ENCODE peak calls at places on chromosomes 6 and 20, in four cellular contexts. One of them, this sample, is unnamed.

GRCh38 chr20:51542033-51542893 is at the start of gene NFATC2:
- DNase-seq in K562: peak; percentile 96
- DNase-seq in H1: peak; percentile 23
- DNase-seq in GM12878: no peak
- DNase-seq in this sample: peak; percentile 65

GRCh38 chr20:9235518-9235917 is 166.6 kb downstream of the PLCB4 start:
- DNase-seq in K562: no peak
- DNase-seq in H1: no peak
- DNase-seq in GM12878: no peak
- DNase-seq in this sample: no peak

GRCh38 chr6:94683409-94683808 is 893.9 kb upstream of the MANEA start:
- DNase-seq in K562: no peak
- DNase-seq in H1: no peak
- DNase-seq in GM12878: no peak
- DNase-seq in this sample: no peak

GRCh38 chr6:72250664-72251063 is 364.3 kb downstream of the RIMS1 start:
- DNase-seq in K562: no peak
- DNase-seq in H1: no peak
- DNase-seq in GM12878: no peak
- DNase-seq in this sample: no peak

GRCh38 chr6:5036309-5036708 is 32.5 kb upstream of the RPP40 start:
- DNase-seq in K562: peak; percentile 42
- DNase-seq in H1: no peak
- DNase-seq in GM12878: no peak
- DNase-seq in this sample: peak; percentile 64

GRCh38 chr6:34491091-34491430 is 25.2 kb downstream of the PACSIN1 start:
- DNase-seq in K562: peak; percentile 68
- DNase-seq in H1: no peak
- DNase-seq in GM12878: no peak
- DNase-seq in this sample: no peak

GRCh38 chr6:88442731-88443130 is 276.6 kb upstream of the CNR1 start:
- DNase-seq in K562: no peak
- DNase-seq in H1: no peak
- DNase-seq in GM12878: no peak
- DNase-seq in this sample: no peak

GRCh38 chr20:54680872-54681297 is 205.5 kb downstream of the DOK5 start:
- DNase-seq in K562: peak; percentile 12
- DNase-seq in H1: no peak
- DNase-seq in GM12878: no peak
- DNase-seq in this sample: peak; percentile 65

GRCh38 chr6:93787841-93788240 is 368.5 kb upstream of the EPHA7 start:
- DNase-seq in K562: no peak
- DNase-seq in H1: no peak
- DNase-seq in GM12878: no peak
- DNase-seq in this sample: no peak

GRCh38 chr20:25539742-25540201 is 45.6 kb downstream of the NINL start:
- DNase-seq in K562: no peak
- DNase-seq in H1: no peak
- DNase-seq in GM12878: no peak
- DNase-seq in this sample: no peak

GRCh38 chr6:27178001-27178730 is 69.3 kb upstream of the PRSS16 start:
- DNase-seq in K562: no peak
- DNase-seq in H1: no peak
- DNase-seq in GM12878: peak; percentile 61
- DNase-seq in this sample: peak; percentile 51

GRCh38 chr6:129653229-129653628 is 56.7 kb downstream of the ARHGAP18 start:
- DNase-seq in K562: no peak
- DNase-seq in H1: no peak
- DNase-seq in GM12878: no peak
- DNase-seq in this sample: no peak

GRCh38 chr6:144185133-144185836 is 35.0 kb downstream of the STX11 start:
- DNase-seq in K562: no peak
- DNase-seq in H1: no peak
- DNase-seq in GM12878: no peak
- DNase-seq in this sample: no peak

GRCh38 chr6:72216222-72217106 is 330.1 kb downstream of the RIMS1 start:
- DNase-seq in K562: no peak
- DNase-seq in H1: no peak
- DNase-seq in GM12878: no peak
- DNase-seq in this sample: no peak

GRCh38 chr6:162046324-162046723 is 681.2 kb downstream of the PRKN start:
- DNase-seq in K562: no peak
- DNase-seq in H1: no peak
- DNase-seq in GM12878: no peak
- DNase-seq in this sample: no peak

GRCh38 chr6:139839506-139840156 is 465.2 kb upstream of the CITED2 start:
- DNase-seq in K562: peak; percentile 20
- DNase-seq in H1: no peak
- DNase-seq in GM12878: no peak
- DNase-seq in this sample: no peak

GRCh38 chr6:148999501-148999900 is 252.7 kb downstream of the UST start:
- DNase-seq in K562: no peak
- DNase-seq in H1: no peak
- DNase-seq in GM12878: no peak
- DNase-seq in this sample: no peak

GRCh38 chr6:26088344-26088743 is 1.1 kb downstream of the HFE start:
- DNase-seq in K562: no peak
- DNase-seq in H1: no peak
- DNase-seq in GM12878: no peak
- DNase-seq in this sample: no peak

GRCh38 chr6:145898376-145898775 is 65.8 kb downstream of the SHPRH start:
- DNase-seq in K562: no peak
- DNase-seq in H1: no peak
- DNase-seq in GM12878: no peak
- DNase-seq in this sample: no peak

GRCh38 chr6:82951389-82951788 is 114.3 kb downstream of the UBE3D start:
- DNase-seq in K562: no peak
- DNase-seq in H1: no peak
- DNase-seq in GM12878: no peak
- DNase-seq in this sample: no peak

GRCh38 chr20:23147964-23148720 is 62.0 kb upstream of the CD93 start:
- DNase-seq in K562: peak; percentile 77
- DNase-seq in H1: no peak
- DNase-seq in GM12878: peak; percentile 74
- DNase-seq in this sample: peak; percentile 90

GRCh38 chr6:37068523-37069270 is 63.2 kb downstream of the FGD2 start:
- DNase-seq in K562: no peak
- DNase-seq in H1: no peak
- DNase-seq in GM12878: no peak
- DNase-seq in this sample: no peak

GRCh38 chr6:52642381-52642780 is 28.5 kb upstream of the TMEM14A start:
- DNase-seq in K562: no peak
- DNase-seq in H1: no peak
- DNase-seq in GM12878: no peak
- DNase-seq in this sample: no peak

GRCh38 chr6:129510930-129511329 is 199.0 kb downstream of the ARHGAP18 start:
- DNase-seq in K562: no peak
- DNase-seq in H1: no peak
- DNase-seq in GM12878: no peak
- DNase-seq in this sample: no peak

GRCh38 chr6:112640895-112641294 is 293.8 kb downstream of the RFPL4B start:
- DNase-seq in K562: no peak
- DNase-seq in H1: no peak
- DNase-seq in GM12878: no peak
- DNase-seq in this sample: no peak

GRCh38 chr6:37615564-37616340 is 81.9 kb downstream of the MDGA1 start:
- DNase-seq in K562: peak; percentile 73
- DNase-seq in H1: no peak
- DNase-seq in GM12878: no peak
- DNase-seq in this sample: no peak

GRCh38 chr6:76818451-76818850 is 644.8 kb downstream of the HTR1B start:
- DNase-seq in K562: no peak
- DNase-seq in H1: no peak
- DNase-seq in GM12878: no peak
- DNase-seq in this sample: no peak

GRCh38 chr6:42783177-42783875 is 1.5 kb downstream of the BICRAL start:
- DNase-seq in K562: peak; percentile 78
- DNase-seq in H1: no peak
- DNase-seq in GM12878: no peak
- DNase-seq in this sample: peak; percentile 56

GRCh38 chr20:48198951-48199431 is 413.7 kb upstream of the SULF2 start:
- DNase-seq in K562: no peak
- DNase-seq in H1: no peak
- DNase-seq in GM12878: no peak
- DNase-seq in this sample: no peak

GRCh38 chr6:144417686-144418085 is 132.6 kb downstream of the UTRN start:
- DNase-seq in K562: no peak
- DNase-seq in H1: no peak
- DNase-seq in GM12878: no peak
- DNase-seq in this sample: no peak

GRCh38 chr6:144305985-144306384 is 20.9 kb downstream of the UTRN start:
- DNase-seq in K562: no peak
- DNase-seq in H1: no peak
- DNase-seq in GM12878: peak; percentile 30
- DNase-seq in this sample: no peak

GRCh38 chr6:110618591-110619267 is 142.3 kb upstream of the SLC22A16 start:
- DNase-seq in K562: no peak
- DNase-seq in H1: no peak
- DNase-seq in GM12878: peak; percentile 11
- DNase-seq in this sample: peak; percentile 28

GRCh38 chr20:24160563-24161355 is 172.2 kb upstream of the GGTLC1 start:
- DNase-seq in K562: peak; percentile 20
- DNase-seq in H1: no peak
- DNase-seq in GM12878: no peak
- DNase-seq in this sample: peak; percentile 39

GRCh38 chr20:24158271-24158670 is 169.7 kb upstream of the GGTLC1 start:
- DNase-seq in K562: no peak
- DNase-seq in H1: no peak
- DNase-seq in GM12878: no peak
- DNase-seq in this sample: no peak

GRCh38 chr20:24151621-24152020 is 163.0 kb upstream of the GGTLC1 start:
- DNase-seq in K562: no peak
- DNase-seq in H1: no peak
- DNase-seq in GM12878: no peak
- DNase-seq in this sample: no peak

GRCh38 chr20:24153101-24154040 is 164.8 kb upstream of the GGTLC1 start:
- DNase-seq in K562: no peak
- DNase-seq in H1: no peak
- DNase-seq in GM12878: no peak
- DNase-seq in this sample: no peak

DNA sequence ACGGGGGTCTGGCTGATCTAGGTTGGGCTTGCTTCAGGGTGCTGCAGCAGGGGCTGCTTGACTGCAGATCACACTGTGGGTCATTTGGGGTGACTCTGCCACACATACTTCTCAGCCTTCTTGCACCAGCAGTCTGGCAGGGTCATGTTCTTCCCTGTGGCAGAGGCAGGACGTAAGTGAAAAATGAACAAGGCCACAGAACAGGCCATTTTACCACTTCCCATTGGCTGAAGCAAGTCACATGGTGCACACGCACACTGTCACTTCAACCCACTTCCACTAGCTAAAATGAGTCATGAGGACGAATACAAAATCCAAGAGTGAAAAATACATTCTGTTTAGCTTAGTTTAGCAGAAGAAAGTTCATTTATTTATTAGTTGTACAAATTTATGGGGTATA is 168.6 kb upstream of the GGTLC1 start:
- DNase-seq in K562: no peak
- DNase-seq in H1: no peak
- DNase-seq in GM12878: peak; percentile 1
- DNase-seq in this sample: no peak
- TF ChIP-seq CBX5 in K562: no peak
- TF ChIP-seq CBX5 in H1: no peak
- TF ChIP-seq CBX5 in GM12878: no peak
- TF ChIP-seq CBX5 in this sample: no peak

DNA sequence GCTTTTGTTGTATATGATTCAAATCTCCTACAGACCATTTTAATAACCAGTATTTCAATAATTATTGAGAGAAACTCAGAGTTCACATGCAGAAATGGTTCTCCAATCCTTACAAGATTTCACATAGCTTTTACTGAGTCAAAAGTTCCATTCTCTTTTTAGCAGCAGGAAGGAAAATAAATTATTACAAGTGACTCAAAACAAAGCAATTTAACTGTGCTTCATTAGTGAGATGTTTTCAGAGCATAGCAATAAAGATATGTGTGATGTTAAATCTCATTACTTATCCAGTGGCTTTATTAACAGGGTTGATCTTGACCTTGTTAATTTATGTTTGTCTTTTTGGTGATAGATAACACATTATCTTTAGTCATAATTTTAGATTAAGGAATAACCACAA is 22.0 kb downstream of the KIF13A start:
- DNase-seq in K562: no peak
- DNase-seq in H1: no peak
- DNase-seq in GM12878: no peak
- DNase-seq in this sample: no peak
- TF ChIP-seq CBX5 in K562: no peak
- TF ChIP-seq CBX5 in H1: no peak
- TF ChIP-seq CBX5 in GM12878: no peak
- TF ChIP-seq CBX5 in this sample: no peak

GRCh38 chr20:59221049-59221748 is 57.6 kb downstream of the ZNF831 start:
- DNase-seq in K562: no peak
- DNase-seq in H1: no peak
- DNase-seq in GM12878: no peak
- DNase-seq in this sample: peak; percentile 13
- TF ChIP-seq CBX5 in K562: no peak
- TF ChIP-seq CBX5 in H1: no peak
- TF ChIP-seq CBX5 in GM12878: no peak
- TF ChIP-seq CBX5 in this sample: no peak

GRCh38 chr6:63371087-63371486 is 51.3 kb upstream of the LGSN start:
- DNase-seq in K562: no peak
- DNase-seq in H1: no peak
- DNase-seq in GM12878: no peak
- DNase-seq in this sample: no peak
- TF ChIP-seq CBX5 in K562: no peak
- TF ChIP-seq CBX5 in H1: no peak
- TF ChIP-seq CBX5 in GM12878: no peak
- TF ChIP-seq CBX5 in this sample: no peak

GRCh38 chr6:157706883-157707282 is 116.2 kb upstream of the SNX9 start:
- DNase-seq in K562: no peak
- DNase-seq in H1: no peak
- DNase-seq in GM12878: no peak
- DNase-seq in this sample: no peak

GRCh38 chr6:157708933-157709332 is 114.1 kb upstream of the SNX9 start:
- DNase-seq in K562: no peak
- DNase-seq in H1: no peak
- DNase-seq in GM12878: no peak
- DNase-seq in this sample: no peak

GRCh38 chr6:157709514-157709913 is 113.5 kb upstream of the SNX9 start:
- DNase-seq in K562: no peak
- DNase-seq in H1: no peak
- DNase-seq in GM12878: no peak
- DNase-seq in this sample: no peak

GRCh38 chr6:157708239-157708638 is 114.8 kb upstream of the SNX9 start:
- DNase-seq in K562: no peak
- DNase-seq in H1: no peak
- DNase-seq in GM12878: no peak
- DNase-seq in this sample: no peak

GRCh38 chr6:157707576-157707975 is 115.5 kb upstream of the SNX9 start:
- DNase-seq in K562: no peak
- DNase-seq in H1: no peak
- DNase-seq in GM12878: no peak
- DNase-seq in this sample: no peak
- TF ChIP-seq CBX5 in K562: no peak
- TF ChIP-seq CBX5 in H1: no peak
- TF ChIP-seq CBX5 in GM12878: no peak
- TF ChIP-seq CBX5 in this sample: no peak

This sample was measured in HepG2.